ENCODE peak calls at places on chromosomes 5 and 9, in eight cellular contexts. O, C, F, Q, K, D, Z and A are unnamed samples.

GRCh38 chr5:168974081-168974480 is 326.9 kb downstream of the SLIT3 start:
- DNase-seq in C (no peak), K (no peak), F (no peak), Z (no peak), O (no peak), Q (no peak), D (no peak), A (no peak)

GRCh38 chr9:109912726-109913460 is 132.9 kb downstream of the PALM2AKAP2 start:
- DNase-seq in C (no peak), Z (no peak), D (no peak), F (no peak), K (no peak), O (no peak), Q (no peak), A (no peak)

GRCh38 chr9:134852906-134853654 is 27.5 kb upstream of the FCN2 start:
- DNase-seq in O (no peak), Z (no peak), C (no peak), F (peak; percentile 54), D (no peak), Q (no peak), K (no peak), A (no peak)

GRCh38 chr5:146345578-146346366 is 7.1 kb downstream of the POU4F3 start:
- DNase-seq in C (no peak), O (no peak), Q (no peak), F (no peak), D (no peak), K (no peak), Z (no peak), A (no peak)

GRCh38 chr9:34451545-34451944 is 6.8 kb downstream of the FAM219A start:
- DNase-seq in O (no peak), C (no peak), Q (peak; percentile 53), F (no peak), D (no peak), K (no peak), Z (no peak), A (no peak)

GRCh38 chr9:77839459-77840140 is 191.5 kb upstream of the GNA14 start:
- DNase-seq in Q (peak; percentile 34), Z (no peak), C (no peak), D (no peak), O (no peak), K (no peak), F (no peak), A (peak; percentile 57)

GRCh38 chr9:4973246-4973645 is 11.8 kb upstream of the JAK2 start:
- DNase-seq in K (no peak), O (no peak), Z (no peak), Q (no peak), F (no peak), D (no peak), C (no peak), A (no peak)

GRCh38 chr9:20728493-20729220 is 44.6 kb downstream of the FOCAD start:
- DNase-seq in D (no peak), K (no peak), C (no peak), Z (no peak), Q (no peak), F (no peak), O (no peak), A (peak; percentile 24)

GRCh38 chr9:4235951-4236804 is 63.7 kb downstream of the GLIS3 start:
- DNase-seq in F (no peak), O (no peak), C (peak; percentile 39), K (no peak), Q (peak; percentile 73), D (no peak), Z (no peak), A (peak; percentile 78)

GRCh38 chr5:124574521-124575436 is 171.7 kb downstream of the ZNF608 start:
- DNase-seq in C (no peak), F (no peak), K (no peak), Q (no peak), O (no peak), Z (no peak), D (no peak), A (no peak)

GRCh38 chr5:81424728-81425127 is 30.8 kb upstream of the ACOT12 start:
- DNase-seq in Q (no peak), F (no peak), C (no peak), O (no peak), D (no peak), K (no peak), Z (no peak), A (no peak)

GRCh38 chr9:17776735-17777134 is 197.9 kb downstream of the SH3GL2 start:
- DNase-seq in K (no peak), O (no peak), Z (no peak), C (no peak), F (no peak), Q (no peak), D (no peak), A (no peak)

GRCh38 chr5:129094924-129095797 is 612 bp downstream of the ISOC1 start:
- DNase-seq in O (peak; percentile 87), Z (peak; percentile 43), C (peak; percentile 75), D (peak; percentile 93), F (peak; percentile 85), K (peak; percentile 69), Q (peak; percentile 28), A (no peak)
- TF ChIP-seq CTCF in O (no peak), Z (peak; percentile 17), C (no peak), D (no peak), F (no peak), K (no peak), Q (no peak), A (no peak)

DNA sequence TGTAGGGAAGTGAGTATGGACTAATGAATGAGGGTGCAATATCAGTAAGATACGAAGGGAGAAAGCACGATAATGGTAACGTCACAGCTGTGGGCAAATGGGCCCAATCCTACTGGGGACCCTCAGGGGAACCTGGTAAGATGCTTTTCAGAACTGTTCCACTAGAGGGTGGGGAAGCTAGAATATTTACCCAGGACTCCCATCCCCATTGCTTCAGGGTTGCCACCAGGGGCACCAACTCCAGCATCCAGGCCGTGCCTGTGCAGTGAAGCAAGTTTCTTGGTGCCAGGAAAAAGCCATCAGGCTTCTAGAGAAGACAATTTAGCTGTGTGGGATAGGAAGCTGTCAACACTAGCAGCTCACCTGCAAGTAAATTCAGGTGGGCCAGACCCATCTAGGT is 409.3 kb downstream of the AGTPBP1 start:
- DNase-seq in C (peak; percentile 23), Q (no peak), K (no peak), D (no peak), F (no peak), O (no peak), Z (no peak), A (no peak)
- TF ChIP-seq CTCF in C (peak; percentile 47), Q (no peak), K (no peak), D (no peak), F (no peak), O (no peak), Z (no peak), A (peak; percentile 53)

GRCh38 chr5:114360362-114360761 is 1.5 kb upstream of the KCNN2 start:
- DNase-seq in Z (no peak), C (no peak), K (no peak), F (no peak), D (no peak), Q (no peak), O (no peak), A (no peak)

GRCh38 chr5:114362197-114362976 is 517 bp downstream of the KCNN2 start:
- DNase-seq in K (no peak), O (peak; percentile 56), F (no peak), Z (no peak), C (no peak), Q (peak; percentile 1), D (peak; percentile 74), A (no peak)

GRCh38 chr5:114362977-114363721 is 1.3 kb downstream of the KCNN2 start:
- DNase-seq in F (no peak), D (no peak), Q (peak; percentile 9), Z (no peak), C (no peak), O (peak; percentile 43), K (no peak), A (no peak)

GRCh38 chr5:114361724-114362196 is at the start of gene KCNN2:
- DNase-seq in F (peak; percentile 90), K (peak; percentile 79), Z (no peak), Q (peak; percentile 39), O (peak; percentile 71), C (peak; percentile 86), D (peak; percentile 85), A (peak; percentile 3)

DNA sequence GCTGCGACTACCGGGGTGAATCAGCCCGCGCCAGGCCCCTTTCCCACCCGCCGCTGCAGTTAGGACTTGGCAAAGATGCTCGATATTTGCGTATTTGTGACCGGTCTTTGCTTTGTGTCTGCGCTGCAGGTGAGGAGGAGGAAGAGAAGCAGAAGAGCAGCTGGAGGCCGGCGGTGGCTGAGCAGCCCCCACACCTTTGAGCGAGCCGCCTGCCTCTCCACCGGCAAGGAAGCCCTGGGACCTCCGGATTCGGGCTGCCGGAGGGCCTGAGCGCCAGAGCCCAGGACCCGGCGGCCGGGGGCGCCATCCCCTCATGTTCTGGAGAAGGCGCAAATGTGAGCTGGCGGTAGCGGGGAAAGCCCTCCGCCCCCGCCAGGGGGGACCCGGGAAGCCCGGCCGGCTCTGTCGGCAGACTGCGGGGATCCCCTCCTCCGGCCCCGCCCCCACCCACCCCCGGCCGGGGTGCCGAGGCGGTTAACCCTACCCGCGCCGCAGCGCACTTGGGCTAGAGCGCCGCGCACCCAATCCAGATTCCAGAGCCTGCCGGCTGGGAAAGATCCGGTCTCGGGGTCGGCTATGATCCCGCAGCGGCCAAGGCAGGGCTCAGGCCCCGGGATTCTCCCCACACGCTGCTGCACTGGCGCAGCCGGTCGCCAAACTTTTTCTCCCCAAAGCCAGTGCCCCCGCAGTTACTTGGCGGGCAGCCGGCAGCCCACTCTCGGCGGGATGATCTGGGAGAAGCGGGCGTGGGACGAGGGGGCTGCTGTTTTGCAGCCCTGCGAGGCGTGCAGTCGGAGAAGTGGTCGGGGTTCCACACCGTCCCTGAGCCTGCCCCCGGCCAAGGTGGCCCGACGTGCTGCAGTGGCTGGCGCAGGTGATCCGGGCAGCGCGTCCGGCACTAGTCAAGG is 800 bp upstream of the KCNN2 start:
- DNase-seq in D (peak; percentile 74), F (no peak), Q (no peak), Z (no peak), K (no peak), C (peak; percentile 61), O (peak; percentile 51), A (no peak)
- TF ChIP-seq CTCF in D (no peak), F (no peak), Q (peak; percentile 4), Z (no peak), K (no peak), C (no peak), O (no peak), A (no peak)

GRCh38 chr5:116234681-116235080 is 149.9 kb downstream of the COMMD10 start:
- DNase-seq in Z (no peak), Q (no peak), F (no peak), D (no peak), O (no peak), C (no peak), K (no peak), A (no peak)

GRCh38 chr5:116242363-116242762 is 157.5 kb downstream of the COMMD10 start:
- DNase-seq in K (no peak), C (no peak), Q (no peak), F (no peak), O (no peak), Z (no peak), D (no peak), A (peak; percentile 36)

DNA sequence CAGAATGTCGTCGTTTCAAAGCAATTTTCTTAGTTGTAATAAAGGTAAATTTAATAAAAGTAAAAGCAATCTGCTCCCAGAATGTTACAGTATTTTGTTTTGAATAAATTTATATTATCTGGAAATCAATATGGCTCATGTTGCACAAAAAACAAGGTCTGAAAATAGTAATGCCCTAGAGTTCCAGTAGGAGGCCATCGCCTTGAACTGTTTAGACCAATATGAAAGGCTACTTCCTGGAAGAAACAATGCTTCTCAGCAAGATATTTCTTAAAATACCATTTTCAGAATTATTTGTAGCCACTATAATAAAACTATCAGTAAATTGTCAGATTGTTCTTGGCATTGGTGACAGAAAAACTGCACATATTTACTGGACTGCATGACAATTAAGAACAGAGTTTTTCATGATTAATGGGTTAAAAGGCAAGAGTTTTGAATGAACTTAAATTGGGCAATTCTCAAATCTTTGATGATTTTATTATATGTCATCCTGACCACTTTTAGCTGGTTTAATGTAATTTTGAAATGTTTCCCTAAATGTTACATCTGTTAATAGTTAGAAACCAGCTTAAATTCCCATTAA is 153.2 kb downstream of the COMMD10 start:
- DNase-seq in Q (no peak), C (no peak), D (no peak), O (no peak), F (no peak), Z (no peak), K (no peak), A (no peak)
- TF ChIP-seq CTCF in Q (peak; percentile 10), C (peak; percentile 14), D (no peak), O (no peak), F (no peak), Z (no peak), K (no peak), A (peak; percentile 25)